ENCODE peak calls at places on chromosomes 7 and 10, in nine cellular contexts. A is HepG2, G is uterus, J is thyroid gland, M is right cardiac atrium, F is heart left ventricle, L is transverse colon, Q is mesenchymal stem cell, Y is GM23248. K is an unnamed sample. For H3K4me1, the result is how much of the 10 kb centered on the place peaks cover.

GRCh38 chr7:96266580-96266979 is 55.3 kb downstream of the SLC25A13 start:
- DNase-seq in G (no peak), M (no peak), L (no peak), Q (no peak), J (no peak), Y (no peak), A (no peak), F (no peak), K (no peak)

GRCh38 chr7:77399838-77400237 is 16.3 kb downstream of the GSAP start:
- DNase-seq in L (no peak), Q (no peak), F (no peak), Y (no peak), M (no peak), A (no peak), J (no peak), G (no peak), K (no peak)

GRCh38 chr10:3972460-3973366 is 187.7 kb upstream of the KLF6 start:
- DNase-seq in Q (no peak), J (no peak), M (no peak), G (no peak), F (no peak), L (no peak), A (no peak), Y (peak), K (no peak)

GRCh38 chr7:101575731-101576130 is 53.4 kb downstream of the MYL10 start:
- DNase-seq in A (no peak), Y (peak), F (no peak), Q (peak), L (no peak), J (no peak), M (no peak), G (no peak), K (no peak)

GRCh38 chr7:815284-816216 is 16.7 kb upstream of the SUN1 start:
- DNase-seq in A (no peak), G (peak), L (peak), Y (peak), M (peak), Q (peak), F (no peak), J (peak), K (no peak)

GRCh38 chr7:51705701-51706100 is 389.1 kb upstream of the COBL start:
- DNase-seq in G (no peak), J (peak), M (no peak), Y (no peak), F (no peak), L (no peak), Q (no peak), A (no peak), K (no peak)

GRCh38 chr7:140674899-140675701 is 2.4 kb downstream of the ADCK2 start:
- DNase-seq in A (peak), G (no peak), M (no peak), L (peak), J (peak), Y (peak), F (peak), Q (peak), K (no peak)

GRCh38 chr10:125396651-125397050 is 236.3 kb upstream of the CTBP2 start:
- DNase-seq in Q (no peak), Y (peak), G (no peak), L (no peak), J (no peak), F (no peak), M (no peak), A (no peak), K (no peak)

GRCh38 chr10:71434760-71435394 is 38.2 kb downstream of the CDH23 start:
- DNase-seq in G (no peak), A (no peak), L (no peak), Q (no peak), M (no peak), J (no peak), F (no peak), Y (no peak), K (no peak)

GRCh38 chr10:20970708-20971107 is 73.6 kb upstream of the NEBL start:
- DNase-seq in F (no peak), Q (no peak), G (no peak), M (no peak), L (no peak), A (no peak), J (no peak), Y (no peak), K (no peak)

GRCh38 chr10:971150-971542 is 17.1 kb upstream of the GTPBP4 start:
- DNase-seq in A (no peak), G (no peak), M (no peak), L (no peak), Q (peak), F (peak), Y (peak), J (no peak), K (no peak)

GRCh38 chr7:105759670-105760548 is 116.5 kb downstream of the ATXN7L1 start:
- DNase-seq in G (peak), M (no peak), L (peak), F (peak), A (peak), Q (peak), J (peak), Y (peak), K (no peak)

GRCh38 chr7:134724606-134725005 is 54.8 kb upstream of the CALD1 start:
- DNase-seq in M (no peak), L (no peak), J (no peak), Y (peak), A (peak), F (no peak), G (no peak), Q (peak), K (no peak)

GRCh38 chr7:85595639-85596268 is 408.9 kb upstream of the SEMA3D start:
- DNase-seq in J (no peak), A (no peak), F (no peak), M (no peak), Q (peak), G (no peak), Y (peak), L (no peak), K (no peak)

GRCh38 chr10:61692447-61692846 is 29.7 kb downstream of the CABCOCO1 start:
- DNase-seq in F (no peak), L (no peak), M (no peak), J (no peak), G (no peak), Y (no peak), Q (no peak), A (no peak), K (no peak)

GRCh38 chr10:70145666-70146488 is 623 bp downstream of the TYSND1 start:
- DNase-seq in F (peak), M (peak), L (peak), G (peak), J (peak), Y (peak), A (peak), Q (peak), K (no peak)

GRCh38 chr7:5477723-5478531 is 54.3 kb upstream of the TNRC18 start:
- DNase-seq in Y (peak), M (no peak), J (peak), F (no peak), L (no peak), Q (peak), A (no peak), G (no peak), K (no peak)

GRCh38 chr10:86313621-86314041 is 53.0 kb downstream of the GRID1 start:
- DNase-seq in Y (no peak), J (peak), G (no peak), Q (no peak), A (no peak), L (no peak), M (no peak), F (no peak), K (no peak)

GRCh38 chr7:22372863-22373262 is 15.9 kb upstream of the RAPGEF5 start:
- DNase-seq in J (no peak), L (no peak), G (no peak), F (no peak), Q (no peak), A (no peak), Y (no peak), M (no peak), K (no peak)

GRCh38 chr10:110512461-110513187 is 14.9 kb downstream of the DUSP5 start:
- DNase-seq in G (no peak), L (no peak), F (no peak), Q (peak), M (no peak), Y (peak), J (no peak), A (no peak), K (no peak)

GRCh38 chr10:101393378-101393777 is 39.4 kb downstream of the BTRC start:
- DNase-seq in M (no peak), J (no peak), Q (no peak), Y (no peak), F (no peak), L (no peak), A (no peak), G (no peak), K (no peak)

GRCh38 chr7:141251957-141252356 is 178.1 kb downstream of the TMEM178B start:
- DNase-seq in A (no peak), M (no peak), Y (no peak), L (no peak), G (no peak), Q (no peak), J (no peak), F (no peak), K (no peak)

GRCh38 chr10:110169586-110169985 is 37.8 kb upstream of the MXI1 start:
- DNase-seq in Y (no peak), M (no peak), G (no peak), Q (no peak), A (no peak), L (no peak), J (no peak), F (no peak), K (no peak)

GRCh38 chr7:136555933-136556332 is 312.5 kb upstream of the CHRM2 start:
- DNase-seq in F (no peak), Y (no peak), J (peak), A (no peak), L (no peak), M (no peak), G (no peak), Q (peak), K (no peak)

GRCh38 chr7:51949726-51950644 is 633.4 kb upstream of the COBL start:
- DNase-seq in Y (no peak), A (no peak), M (no peak), Q (no peak), L (no peak), J (peak), F (no peak), G (no peak), K (no peak)

DNA sequence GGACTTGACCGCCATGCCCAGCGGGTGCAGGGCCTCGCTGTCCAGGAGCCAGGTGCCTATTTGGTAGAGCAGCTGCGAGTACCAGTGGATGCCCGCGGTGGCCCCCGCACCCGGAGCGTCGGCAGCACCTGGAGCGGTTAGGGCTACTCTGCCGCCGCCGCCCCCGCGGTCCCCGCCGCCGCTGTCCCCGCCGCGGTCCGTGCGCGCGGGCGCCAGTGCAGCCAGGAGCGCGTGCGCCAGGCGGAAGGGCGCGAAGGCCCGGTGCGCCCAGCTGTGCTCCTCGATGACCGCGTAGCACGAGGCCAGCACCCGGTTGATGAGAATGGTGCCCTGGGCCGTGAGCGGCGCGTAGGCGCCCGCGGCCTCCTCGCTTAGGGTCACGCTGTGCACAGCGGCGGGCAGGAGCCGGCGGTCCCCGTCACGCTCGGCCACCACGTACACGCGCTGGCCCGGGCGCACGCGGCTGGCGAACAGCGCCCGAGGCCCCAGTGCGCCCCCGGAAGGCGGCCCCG is 9.3 kb downstream of the SHH start:
- DNase-seq in Q (no peak), L (no peak), A (no peak), J (no peak), M (peak), F (no peak), G (no peak), Y (no peak), K (no peak)
- H3K4me1 ChIP-seq in Q (under half), L (under half), A (under half), J (under half), M (under half), F (under half), G (under half), Y (under half), K (under half)

DNA sequence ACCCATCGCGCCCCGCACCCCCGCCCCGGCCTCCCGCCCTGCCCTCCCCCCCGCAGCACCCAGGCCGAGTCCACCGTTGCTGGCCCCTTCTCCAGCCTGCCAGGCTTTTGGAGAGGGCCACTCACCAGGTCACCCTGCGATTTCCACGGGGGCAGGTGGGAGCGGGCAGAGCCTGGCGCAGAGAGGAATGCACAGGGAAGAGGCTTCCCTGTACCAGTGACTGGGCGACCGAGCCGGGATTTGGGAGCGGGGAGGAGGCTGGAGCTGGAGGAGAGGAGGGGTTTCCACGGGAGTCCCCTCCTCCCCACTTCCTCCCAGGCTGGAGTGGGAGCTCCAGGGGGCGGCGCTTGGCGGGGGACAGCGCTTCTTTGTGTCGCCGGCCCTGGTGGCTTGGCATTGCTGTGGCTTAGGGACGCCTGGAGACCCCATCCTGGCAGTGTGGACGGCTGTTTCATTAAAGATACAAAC is 19.3 kb downstream of the TCAF1 start:
- DNase-seq in Q (peak), L (peak), A (peak), G (peak), J (peak), Y (peak), F (peak), M (peak), K (no peak)
- H3K4me1 ChIP-seq in Q (under half), L (under half), A (under half), G (under half), J (under half), Y (under half), F (under half), M (under half), K (under half)

GRCh38 chr7:130975731-130976130 is 241.7 kb upstream of the KLF14 start:
- DNase-seq in F (no peak), G (no peak), A (no peak), Q (no peak), Y (no peak), J (no peak), M (no peak), L (no peak), K (no peak)
- H3K4me1 ChIP-seq in F (under half), G (under half), A (under half), Q (under half), Y (under half), J (under half), M (under half), L (under half), K (under half)

GRCh38 chr10:57624856-57625592 is 642.7 kb downstream of the IPMK start:
- DNase-seq in Q (no peak), G (no peak), J (no peak), Y (no peak), F (no peak), L (no peak), A (no peak), M (no peak), K (no peak)

GRCh38 chr10:57628592-57629284 is 639.0 kb downstream of the IPMK start:
- DNase-seq in M (no peak), G (no peak), F (no peak), Y (no peak), Q (no peak), J (no peak), L (no peak), A (peak), K (no peak)

GRCh38 chr10:57624066-57624465 is 643.6 kb downstream of the IPMK start:
- DNase-seq in Q (no peak), G (no peak), L (no peak), M (no peak), Y (no peak), A (no peak), F (no peak), J (no peak), K (no peak)

DNA sequence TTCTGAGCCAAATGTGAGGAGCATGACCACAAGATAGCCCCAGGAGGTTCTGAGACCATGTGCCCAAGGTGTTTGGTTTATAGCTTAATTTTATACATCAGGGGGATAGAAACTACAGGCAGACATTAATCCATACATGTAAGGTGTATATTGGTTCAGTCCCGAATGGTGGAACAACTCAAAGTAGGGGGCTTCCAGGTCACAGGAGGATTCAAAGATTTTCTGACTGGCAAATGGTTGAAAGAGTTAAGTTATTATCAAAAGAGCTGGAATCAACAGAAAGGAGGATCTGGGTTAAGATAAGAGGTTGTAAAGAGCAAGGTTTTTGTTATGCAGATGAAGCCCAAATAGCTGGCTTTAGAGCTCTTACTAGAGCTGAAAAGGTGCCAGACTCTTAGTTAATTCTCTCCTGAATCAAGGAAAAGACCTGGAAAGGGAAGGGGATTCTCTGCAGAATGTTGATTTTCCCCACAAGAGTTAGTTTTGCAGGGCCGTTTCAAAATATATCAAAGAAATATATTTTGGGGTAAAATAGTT is 640.0 kb downstream of the IPMK start:
- DNase-seq in F (no peak), L (no peak), A (no peak), M (no peak), G (no peak), Y (no peak), Q (no peak), J (no peak), K (no peak)
- H3K4me1 ChIP-seq in F (under half), L (under half), A (under half), M (under half), G (under half), Y (under half), Q (under half), J (under half), K (under half)

GRCh38 chr10:79234391-79235318 is 112.6 kb upstream of the PPIF start:
- DNase-seq in Q (peak), M (no peak), L (no peak), J (no peak), A (no peak), F (no peak), G (no peak), Y (peak), K (no peak)

GRCh38 chr10:79232864-79233263 is 114.4 kb upstream of the PPIF start:
- DNase-seq in A (no peak), F (no peak), G (no peak), Y (no peak), Q (no peak), L (no peak), M (no peak), J (no peak), K (no peak)

GRCh38 chr10:79237801-79238520 is 109.3 kb upstream of the PPIF start:
- DNase-seq in L (no peak), J (no peak), Y (no peak), G (no peak), F (no peak), M (no peak), Q (no peak), A (no peak), K (no peak)

GRCh38 chr10:79238606-79239005 is 108.7 kb upstream of the PPIF start:
- DNase-seq in Y (peak), J (no peak), A (no peak), G (no peak), F (no peak), M (no peak), L (no peak), Q (no peak), K (no peak)

DNA sequence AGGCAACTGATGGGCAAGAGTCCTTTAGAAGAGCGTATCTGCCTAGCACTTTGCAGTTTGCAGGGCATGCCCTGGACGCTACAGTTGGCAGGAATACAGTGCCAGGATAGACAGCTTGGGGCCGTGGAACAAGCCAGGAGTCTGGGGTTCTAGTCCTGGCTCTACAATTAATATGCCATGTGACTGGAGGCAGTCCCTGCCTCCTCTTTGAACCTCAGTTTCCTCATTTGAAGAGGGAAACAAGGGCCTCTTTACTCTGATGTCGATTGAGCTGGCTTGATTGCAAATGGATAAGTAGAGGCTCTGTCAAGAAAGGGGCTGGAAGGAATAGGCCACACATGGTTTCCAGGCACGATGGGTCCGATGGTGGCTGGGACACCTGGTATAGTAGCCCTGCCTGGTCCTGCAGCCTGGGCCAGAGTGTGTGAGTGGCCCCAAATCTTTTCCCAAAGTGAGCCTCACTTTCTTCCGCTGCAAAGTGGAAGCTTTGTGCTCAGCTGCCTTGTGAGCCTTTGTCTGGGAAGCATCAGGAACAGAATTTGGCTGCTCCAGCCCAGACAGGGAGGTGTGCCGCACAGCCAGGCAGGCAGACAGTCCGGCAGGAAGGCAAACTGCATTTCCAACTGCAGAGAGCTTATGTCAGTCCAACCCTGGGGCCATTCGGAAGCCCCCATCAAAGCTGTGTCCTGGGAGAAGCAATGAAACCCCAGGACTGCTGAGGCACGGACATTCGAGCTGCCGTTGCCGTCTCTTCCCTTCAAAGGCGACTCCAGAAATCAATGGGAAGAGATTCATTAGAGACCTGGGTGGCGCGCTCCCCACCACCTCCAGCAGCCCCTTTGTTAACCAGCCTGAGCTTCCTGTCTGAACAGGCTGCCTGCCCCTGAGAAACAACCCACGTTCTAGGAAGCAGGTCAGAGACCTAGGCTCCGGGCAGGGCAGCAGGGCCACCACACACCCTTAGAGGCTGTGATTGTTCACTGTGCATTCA is 111.2 kb upstream of the PPIF start:
- DNase-seq in F (no peak), A (no peak), M (no peak), G (no peak), Q (no peak), L (no peak), J (no peak), Y (no peak), K (no peak)
- H3K4me1 ChIP-seq in F (half or more), A (under half), M (under half), G (under half), Q (under half), L (under half), J (under half), Y (under half), K (under half)

GRCh38 chr7:92723205-92723604 is 113.2 kb downstream of the CDK6 start:
- DNase-seq in Q (peak), J (no peak), L (no peak), A (no peak), M (no peak), Y (peak), F (no peak), G (no peak), K (no peak)
- H3K4me1 ChIP-seq in Q (under half), J (under half), L (under half), A (under half), M (under half), Y (under half), F (under half), G (under half), K (under half)

K was measured in thoracic aorta.